ENCODE peak calls at places on chromosomes 16 and 17, in six cellular contexts. H, U, C, Q, E and K are unnamed samples.

GRCh38 chr17:43216369-43216761 is 4.7 kb downstream of the TMEM106A start:
- DNase-seq in H (no peak), E (no peak), Q (no peak), U (no peak), C (no peak), K (no peak)

GRCh38 chr16:67539271-67539670 is 10.6 kb downstream of the RIPOR1 start:
- DNase-seq in Q (no peak), E (no peak), H (no peak), U (no peak), C (no peak), K (no peak)

GRCh38 chr16:86401119-86401518 is 109.2 kb upstream of the FOXF1 start:
- DNase-seq in H (no peak), Q (no peak), U (no peak), E (no peak), C (no peak), K (no peak)

GRCh38 chr16:86836503-86837125 is 258.3 kb downstream of the FOXL1 start:
- DNase-seq in E (peak), C (no peak), Q (no peak), H (no peak), U (no peak), K (no peak)

GRCh38 chr16:53219795-53220194 is 165.0 kb downstream of the CHD9 start:
- DNase-seq in C (no peak), E (peak), H (no peak), U (no peak), Q (no peak), K (no peak)

GRCh38 chr17:2704890-2705248 is 6.7 kb downstream of the CLUH start:
- DNase-seq in Q (no peak), H (no peak), E (no peak), C (no peak), U (no peak), K (no peak)

GRCh38 chr16:72956124-72957064 is 91.5 kb downstream of the ZFHX3 start:
- DNase-seq in Q (no peak), E (no peak), H (no peak), U (peak), C (no peak), K (no peak)

GRCh38 chr17:8341456-8341855 is 1.8 kb downstream of the ODF4 start:
- DNase-seq in E (peak), U (no peak), H (no peak), C (no peak), Q (no peak), K (no peak)

GRCh38 chr16:24036038-24036543 is 200.3 kb downstream of the PRKCB start:
- DNase-seq in E (no peak), H (no peak), Q (no peak), C (no peak), U (no peak), K (no peak)

GRCh38 chr17:45144199-45145034 is 3.9 kb upstream of the HEXIM1 start:
- DNase-seq in U (no peak), Q (no peak), H (no peak), E (peak), C (peak), K (peak)

GRCh38 chr16:72277749-72278148 is 105.8 kb upstream of the PMFBP1 start:
- DNase-seq in E (no peak), C (no peak), Q (no peak), H (no peak), U (no peak), K (no peak)

GRCh38 chr17:20077978-20078674 is 69.0 kb downstream of the SPECC1 start:
- DNase-seq in H (no peak), E (no peak), C (no peak), U (no peak), Q (no peak), K (no peak)

GRCh38 chr17:66952681-66953638 is 11.5 kb upstream of the CACNG4 start:
- DNase-seq in H (no peak), C (no peak), Q (no peak), E (no peak), U (no peak), K (no peak)

GRCh38 chr16:68984467-68984866 is 121.0 kb upstream of the HAS3 start:
- DNase-seq in H (no peak), C (no peak), E (no peak), Q (no peak), U (no peak), K (no peak)

GRCh38 chr17:11285946-11286345 is 44.9 kb downstream of the SHISA6 start:
- DNase-seq in U (no peak), C (no peak), E (no peak), H (no peak), Q (no peak), K (no peak)

GRCh38 chr17:73798111-73798748 is 154.0 kb upstream of the SDK2 start:
- DNase-seq in E (peak), C (no peak), H (no peak), U (no peak), Q (peak), K (no peak)

GRCh38 chr17:36149296-36149820 is 27.1 kb downstream of the TBC1D3B start:
- DNase-seq in E (peak), C (no peak), H (no peak), U (peak), Q (no peak), K (peak)

GRCh38 chr16:81137754-81138153 is 41.6 kb upstream of the GCSH start:
- DNase-seq in Q (no peak), H (no peak), C (no peak), E (no peak), U (no peak), K (no peak)

GRCh38 chr17:78890111-78890897 is 12.7 kb downstream of the CEP295NL start:
- DNase-seq in U (peak), E (no peak), Q (no peak), H (peak), C (peak), K (no peak)

GRCh38 chr17:5236871-5237540 is 2.3 kb upstream of the SCIMP start:
- DNase-seq in H (no peak), E (no peak), C (no peak), U (no peak), Q (no peak), K (no peak)

GRCh38 chr17:20944014-20944905 is 98.6 kb downstream of the USP22 start:
- DNase-seq in C (no peak), H (no peak), E (no peak), Q (no peak), U (peak), K (peak)

GRCh38 chr16:85902366-85903155 is 3.6 kb downstream of the IRF8 start:
- DNase-seq in E (no peak), U (no peak), C (no peak), H (no peak), Q (no peak), K (peak)

GRCh38 chr17:3927628-3928010 is 11.4 kb upstream of the P2RX1 start:
- DNase-seq in Q (no peak), H (no peak), E (no peak), U (no peak), C (no peak), K (peak)

GRCh38 chr16:67150833-67151396 is at the start of gene B3GNT9:
- DNase-seq in U (no peak), C (peak), H (no peak), Q (peak), E (peak), K (peak)

GRCh38 chr16:56115817-56116576 is 75.3 kb upstream of the GNAO1 start:
- DNase-seq in U (no peak), C (no peak), E (no peak), H (no peak), Q (no peak), K (no peak)

GRCh38 chr17:79042421-79043190 is 18.6 kb downstream of the C1QTNF1 start:
- DNase-seq in U (peak), C (no peak), E (peak), Q (peak), H (no peak), K (peak)

GRCh38 chr17:44972953-44973352 is 4.8 kb upstream of the C1QL1 start:
- DNase-seq in C (no peak), E (peak), H (no peak), U (no peak), Q (no peak), K (no peak)

GRCh38 chr17:71759422-71760060 is 361.3 kb upstream of the SOX9 start:
- DNase-seq in Q (no peak), E (no peak), U (no peak), C (no peak), H (no peak), K (no peak)

GRCh38 chr17:31318298-31319190 is 2.9 kb downstream of the EVI2A start:
- DNase-seq in C (peak), Q (no peak), E (peak), U (peak), H (no peak), K (peak)

GRCh38 chr17:45021607-45022287 is 29.7 kb downstream of the DCAKD start:
- DNase-seq in U (peak), C (peak), H (no peak), Q (peak), E (peak), K (peak)

GRCh38 chr16:55678061-55678935 is 22.5 kb downstream of the SLC6A2 start:
- DNase-seq in U (no peak), C (peak), Q (no peak), H (no peak), E (peak), K (no peak)

GRCh38 chr17:27546624-27547300 is 84.2 kb upstream of the LGALS9 start:
- DNase-seq in E (no peak), H (no peak), U (no peak), C (no peak), Q (no peak), K (no peak)

GRCh38 chr16:11379420-11379819 is 34.2 kb downstream of the RMI2 start:
- DNase-seq in U (no peak), E (peak), C (no peak), H (no peak), Q (no peak), K (no peak)

GRCh38 chr17:30550512-30551273 is 73.5 kb downstream of the GOSR1 start:
- DNase-seq in Q (no peak), H (no peak), E (peak), U (no peak), C (no peak), K (peak)

GRCh38 chr17:79545251-79546005 is 65.4 kb downstream of the RBFOX3 start:
- DNase-seq in H (no peak), U (no peak), Q (no peak), C (no peak), E (no peak), K (no peak)

GRCh38 chr17:28473542-28473941 is at the start of gene SLC13A2:
- DNase-seq in E (no peak), C (no peak), H (no peak), Q (no peak), U (no peak), K (no peak)

GRCh38 chr16:70534949-70535348 is 11.3 kb downstream of the SF3B3 start:
- DNase-seq in Q (no peak), E (no peak), U (no peak), C (no peak), H (no peak), K (no peak)

DNA sequence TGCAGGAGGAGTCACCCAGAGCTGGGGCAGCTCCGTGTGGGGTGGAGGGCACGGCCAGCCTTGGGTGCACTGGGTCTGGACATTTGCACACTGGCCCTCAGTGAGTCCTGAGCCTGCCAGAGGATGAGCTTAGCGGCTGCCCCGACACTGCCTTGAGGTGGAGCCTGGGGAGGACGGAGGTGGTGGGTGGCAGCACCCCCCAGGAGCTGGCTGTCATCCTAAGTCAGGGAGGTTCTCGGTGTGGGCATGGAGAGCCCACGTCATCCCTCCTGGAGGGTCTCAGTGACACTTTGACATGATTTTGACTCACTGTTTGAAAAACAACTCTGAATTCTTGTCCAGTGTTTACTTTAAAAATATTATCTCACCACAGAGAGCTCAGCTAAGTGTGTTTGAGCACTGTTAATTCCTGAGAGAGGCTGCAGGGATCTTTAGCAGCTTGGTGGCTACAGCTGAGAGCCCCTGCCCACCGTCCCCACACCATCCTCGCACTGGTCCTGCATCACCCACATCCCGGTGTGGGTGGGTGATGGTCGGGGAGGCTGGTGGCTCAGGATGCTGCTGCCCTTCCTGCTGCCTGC is 63.1 kb downstream of the BANP start:
- DNase-seq in Q (no peak), E (peak), U (no peak), H (no peak), C (no peak), K (peak)
- H3K27ac ChIP-seq in Q (peak), E (no peak), U (no peak), H (peak), C (no peak), K (no peak)

DNA sequence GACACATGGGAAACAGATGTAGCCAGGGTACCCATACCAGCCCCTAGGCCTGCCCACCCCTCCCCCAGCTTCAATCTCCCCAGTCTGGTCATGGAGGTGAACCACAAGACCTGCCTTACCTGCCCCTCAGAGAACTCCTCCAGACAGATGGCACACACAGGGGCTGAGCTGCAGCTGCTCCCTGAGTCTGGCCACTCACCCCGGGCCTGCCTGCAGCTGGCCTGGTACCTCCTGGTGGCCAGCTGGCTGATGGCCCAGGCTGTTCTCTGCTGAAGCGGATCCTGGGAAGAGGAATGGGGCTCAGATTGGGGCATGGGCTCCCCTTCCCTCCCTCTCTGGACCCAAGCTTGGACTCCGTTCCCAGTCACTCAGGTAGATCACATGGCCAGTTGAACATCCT is 8.7 kb upstream of the SUPT4H1 start:
- DNase-seq in U (no peak), C (no peak), Q (no peak), H (no peak), E (no peak), K (no peak)
- H3K27ac ChIP-seq in U (no peak), C (no peak), Q (no peak), H (no peak), E (no peak), K (no peak)

GRCh38 chr16:19379838-19380237 is 37.8 kb upstream of the TMC5 start:
- DNase-seq in U (no peak), H (no peak), Q (no peak), E (no peak), C (no peak), K (no peak)
- H3K27ac ChIP-seq in U (no peak), H (no peak), Q (no peak), E (no peak), C (no peak), K (no peak)

DNA sequence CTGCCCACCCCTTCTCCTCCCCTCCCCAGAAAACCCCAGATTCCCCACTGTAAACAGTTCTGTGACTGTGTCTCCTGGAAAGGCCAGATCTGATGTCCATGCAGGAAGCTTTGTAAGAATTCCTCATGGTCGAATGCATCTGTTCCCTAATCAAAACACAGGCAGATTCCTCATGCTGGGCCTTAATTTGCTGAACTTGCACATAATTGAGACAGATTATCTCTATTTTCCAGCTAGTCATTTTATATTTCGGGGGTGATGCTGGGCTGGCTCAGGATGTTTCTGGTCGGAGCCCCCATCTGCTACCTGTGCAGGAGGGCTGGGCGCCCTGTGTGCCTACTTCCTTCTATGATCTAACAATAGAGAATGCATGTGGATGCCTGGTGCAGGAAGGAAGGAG is 233.7 kb upstream of the ASIC2 start:
- DNase-seq in H (no peak), E (no peak), Q (no peak), C (no peak), U (no peak), K (no peak)
- H3K27ac ChIP-seq in H (no peak), E (no peak), Q (no peak), C (no peak), U (no peak), K (no peak)

GRCh38 chr17:83151442-83152220 is 72.2 kb downstream of the METRNL start:
- DNase-seq in H (no peak), Q (no peak), U (no peak), C (no peak), E (peak), K (no peak)

GRCh38 chr17:83152221-83152744 is 72.9 kb downstream of the METRNL start:
- DNase-seq in E (no peak), C (no peak), U (no peak), H (no peak), Q (no peak), K (no peak)

GRCh38 chr17:83153681-83154310 is 74.4 kb downstream of the METRNL start:
- DNase-seq in E (no peak), U (no peak), H (no peak), Q (no peak), C (no peak), K (no peak)

GRCh38 chr17:83154311-83155127 is 75.1 kb downstream of the METRNL start:
- DNase-seq in U (no peak), H (no peak), E (no peak), Q (no peak), C (no peak), K (no peak)

GRCh38 chr17:83152745-83153611 is 73.6 kb downstream of the METRNL start:
- DNase-seq in Q (no peak), C (no peak), H (no peak), E (no peak), U (no peak), K (no peak)
- H3K27ac ChIP-seq in Q (no peak), C (no peak), H (no peak), E (no peak), U (peak), K (no peak)

GRCh38 chr17:77827039-77827438 is 131.5 kb upstream of the TNRC6C start:
- DNase-seq in C (no peak), U (no peak), H (no peak), E (no peak), Q (no peak), K (no peak)
- H3K27ac ChIP-seq in C (no peak), U (no peak), H (no peak), E (no peak), Q (no peak), K (no peak)

GRCh38 chr17:82331345-82331939 is 2.1 kb downstream of the SECTM1 start:
- DNase-seq in C (no peak), H (no peak), Q (no peak), U (no peak), E (no peak), K (no peak)

GRCh38 chr17:82334204-82334621 is 647 bp upstream of the SECTM1 start:
- DNase-seq in Q (no peak), E (no peak), H (no peak), U (no peak), C (no peak), K (no peak)

GRCh38 chr17:82332669-82333278 is 792 bp downstream of the SECTM1 start:
- DNase-seq in E (peak), U (no peak), H (no peak), Q (peak), C (no peak), K (no peak)

GRCh38 chr17:82333279-82334171 is at the start of gene SECTM1:
- DNase-seq in U (no peak), H (no peak), C (no peak), Q (no peak), E (peak), K (no peak)

GRCh38 chr17:82334622-82335394 is 1.2 kb upstream of the SECTM1 start:
- DNase-seq in C (no peak), Q (no peak), E (peak), H (no peak), U (no peak), K (peak)
- H3K27ac ChIP-seq in C (no peak), Q (peak), E (no peak), H (peak), U (peak), K (no peak)

DNA sequence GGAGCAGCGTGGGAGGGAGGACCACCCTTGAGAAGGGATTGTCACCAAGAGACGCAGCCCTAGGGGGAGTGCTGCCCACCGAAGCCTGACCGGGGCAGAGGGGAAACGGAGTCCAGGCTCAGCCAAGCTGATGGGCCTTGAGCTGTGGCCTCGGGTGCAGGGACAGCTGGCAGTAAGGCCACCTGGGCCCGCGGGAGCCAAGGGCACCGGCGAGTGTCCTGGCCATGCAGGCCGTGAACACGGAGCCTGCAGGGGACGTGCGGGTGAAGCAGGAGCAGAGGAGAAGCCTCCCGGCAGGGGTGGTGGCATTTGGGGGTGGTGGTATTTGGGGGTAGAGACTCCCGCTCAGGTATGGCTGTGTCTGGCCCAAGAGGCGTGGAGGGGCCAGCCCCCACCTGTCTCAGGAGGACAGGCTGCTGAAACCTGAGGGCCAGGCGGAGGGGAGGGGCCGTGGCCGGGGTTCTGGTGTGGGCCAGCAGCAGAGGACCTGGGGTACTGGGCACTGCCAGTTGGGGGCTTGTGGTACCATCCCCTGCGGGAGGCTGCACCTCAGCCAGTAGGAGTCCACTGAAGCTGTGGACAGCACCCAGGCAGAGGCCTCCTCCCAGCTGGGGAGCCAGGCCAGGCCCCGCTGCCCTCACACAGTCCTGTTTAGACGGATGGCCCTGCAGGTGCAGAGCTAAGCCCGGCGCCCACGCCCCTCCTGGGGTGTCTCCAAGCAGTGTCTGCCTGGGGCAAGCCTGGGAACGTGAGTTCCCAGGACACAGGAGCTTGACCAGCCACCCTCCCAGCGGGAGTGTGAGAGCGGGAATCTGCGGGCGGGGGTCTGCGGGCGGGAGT is 4.5 kb downstream of the GNPTG start:
- DNase-seq in E (no peak), Q (no peak), H (no peak), U (no peak), C (no peak), K (no peak)
- H3K27ac ChIP-seq in E (no peak), Q (no peak), H (no peak), U (no peak), C (no peak), K (no peak)